ENCODE peak calls at places on chromosomes 4 and X, in seven cellular contexts. One of them, this sample, is unnamed.

GRCh38 chrX:10608099-10608498 is 12.3 kb downstream of the MID1 start:
- DNase-seq in cardiac muscle cell: peak; percentile 71
- DNase-seq in right atrium auricular region: no peak
- DNase-seq in breast epithelium: no peak
- DNase-seq in adipocyte: peak; percentile 54
- DNase-seq in CD4-positive, CD25-positive, alpha-beta regulatory T cell: no peak
- DNase-seq in neuronal stem cell: no peak
- DNase-seq in this sample: no peak

GRCh38 chr4:76772498-76773106 is 125.3 kb downstream of the SOWAHB start:
- DNase-seq in breast epithelium: no peak
- DNase-seq in adipocyte: peak; percentile 74
- DNase-seq in right atrium auricular region: no peak
- DNase-seq in neuronal stem cell: no peak
- DNase-seq in cardiac muscle cell: peak; percentile 82
- DNase-seq in CD4-positive, CD25-positive, alpha-beta regulatory T cell: no peak
- DNase-seq in this sample: no peak

GRCh38 chrX:38754102-38754790 is 47.0 kb upstream of the MID1IP1 start:
- DNase-seq in adipocyte: peak; percentile 68
- DNase-seq in CD4-positive, CD25-positive, alpha-beta regulatory T cell: peak; percentile 62
- DNase-seq in breast epithelium: no peak
- DNase-seq in neuronal stem cell: peak; percentile 26
- DNase-seq in right atrium auricular region: no peak
- DNase-seq in cardiac muscle cell: peak; percentile 68
- DNase-seq in this sample: no peak

GRCh38 chr4:924107-925096 is 7.7 kb downstream of the GAK start:
- DNase-seq in cardiac muscle cell: peak; percentile 35
- DNase-seq in breast epithelium: no peak
- DNase-seq in neuronal stem cell: no peak
- DNase-seq in adipocyte: no peak
- DNase-seq in CD4-positive, CD25-positive, alpha-beta regulatory T cell: no peak
- DNase-seq in right atrium auricular region: no peak
- DNase-seq in this sample: no peak

GRCh38 chr4:123587983-123588494 is 191.4 kb downstream of the SPRY1 start:
- DNase-seq in neuronal stem cell: no peak
- DNase-seq in cardiac muscle cell: peak; percentile 37
- DNase-seq in breast epithelium: no peak
- DNase-seq in adipocyte: peak; percentile 93
- DNase-seq in CD4-positive, CD25-positive, alpha-beta regulatory T cell: no peak
- DNase-seq in right atrium auricular region: no peak
- DNase-seq in this sample: no peak

GRCh38 chr4:24980064-24980690 is 50.6 kb downstream of the LGI2 start:
- DNase-seq in CD4-positive, CD25-positive, alpha-beta regulatory T cell: peak; percentile 72
- DNase-seq in neuronal stem cell: peak; percentile 54
- DNase-seq in right atrium auricular region: peak; percentile 78
- DNase-seq in cardiac muscle cell: peak; percentile 81
- DNase-seq in adipocyte: peak; percentile 84
- DNase-seq in breast epithelium: no peak
- DNase-seq in this sample: peak; percentile 5

GRCh38 chr4:99816611-99817309 is at the start of gene DAPP1:
- DNase-seq in adipocyte: no peak
- DNase-seq in right atrium auricular region: peak; percentile 60
- DNase-seq in breast epithelium: peak; percentile 52
- DNase-seq in CD4-positive, CD25-positive, alpha-beta regulatory T cell: peak; percentile 95
- DNase-seq in cardiac muscle cell: no peak
- DNase-seq in neuronal stem cell: no peak
- DNase-seq in this sample: peak; percentile 52

GRCh38 chr4:162485486-162485885 is 321.7 kb upstream of the FSTL5 start:
- DNase-seq in CD4-positive, CD25-positive, alpha-beta regulatory T cell: no peak
- DNase-seq in breast epithelium: no peak
- DNase-seq in neuronal stem cell: no peak
- DNase-seq in cardiac muscle cell: no peak
- DNase-seq in right atrium auricular region: no peak
- DNase-seq in adipocyte: peak; percentile 29
- DNase-seq in this sample: no peak

GRCh38 chrX:53227224-53227765 is 2.3 kb upstream of the KDM5C start:
- DNase-seq in breast epithelium: no peak
- DNase-seq in neuronal stem cell: no peak
- DNase-seq in cardiac muscle cell: no peak
- DNase-seq in adipocyte: no peak
- DNase-seq in right atrium auricular region: no peak
- DNase-seq in CD4-positive, CD25-positive, alpha-beta regulatory T cell: no peak
- DNase-seq in this sample: no peak

GRCh38 chr4:80911458-80911857 is 119.0 kb upstream of the BMP3 start:
- DNase-seq in neuronal stem cell: no peak
- DNase-seq in right atrium auricular region: no peak
- DNase-seq in adipocyte: no peak
- DNase-seq in CD4-positive, CD25-positive, alpha-beta regulatory T cell: no peak
- DNase-seq in cardiac muscle cell: no peak
- DNase-seq in breast epithelium: no peak
- DNase-seq in this sample: no peak

GRCh38 chr4:8322794-8323704 is 53.5 kb downstream of the HTRA3 start:
- DNase-seq in cardiac muscle cell: no peak
- DNase-seq in right atrium auricular region: peak; percentile 42
- DNase-seq in neuronal stem cell: no peak
- DNase-seq in adipocyte: no peak
- DNase-seq in CD4-positive, CD25-positive, alpha-beta regulatory T cell: no peak
- DNase-seq in breast epithelium: no peak
- DNase-seq in this sample: no peak

GRCh38 chr4:1090465-1091440 is 22.6 kb downstream of the RNF212 start:
- DNase-seq in neuronal stem cell: no peak
- DNase-seq in CD4-positive, CD25-positive, alpha-beta regulatory T cell: no peak
- DNase-seq in breast epithelium: no peak
- DNase-seq in adipocyte: no peak
- DNase-seq in cardiac muscle cell: no peak
- DNase-seq in right atrium auricular region: no peak
- DNase-seq in this sample: no peak

GRCh38 chr4:169293343-169294176 is 22.8 kb upstream of the SH3RF1 start:
- DNase-seq in breast epithelium: no peak
- DNase-seq in adipocyte: no peak
- DNase-seq in CD4-positive, CD25-positive, alpha-beta regulatory T cell: no peak
- DNase-seq in right atrium auricular region: no peak
- DNase-seq in cardiac muscle cell: no peak
- DNase-seq in neuronal stem cell: no peak
- DNase-seq in this sample: no peak

GRCh38 chr4:6327220-6327917 is 57.7 kb downstream of the WFS1 start:
- DNase-seq in CD4-positive, CD25-positive, alpha-beta regulatory T cell: peak; percentile 74
- DNase-seq in cardiac muscle cell: peak; percentile 79
- DNase-seq in neuronal stem cell: peak; percentile 74
- DNase-seq in adipocyte: peak; percentile 83
- DNase-seq in right atrium auricular region: peak; percentile 84
- DNase-seq in breast epithelium: peak; percentile 59
- DNase-seq in this sample: peak; percentile 75

GRCh38 chr4:3254302-3255131 is 5.6 kb downstream of the MSANTD1 start:
- DNase-seq in adipocyte: no peak
- DNase-seq in right atrium auricular region: no peak
- DNase-seq in neuronal stem cell: peak; percentile 9
- DNase-seq in cardiac muscle cell: no peak
- DNase-seq in CD4-positive, CD25-positive, alpha-beta regulatory T cell: no peak
- DNase-seq in breast epithelium: no peak
- DNase-seq in this sample: no peak

GRCh38 chr4:188428935-188429334 is 289.7 kb downstream of the TRIML1 start:
- DNase-seq in CD4-positive, CD25-positive, alpha-beta regulatory T cell: no peak
- DNase-seq in neuronal stem cell: no peak
- DNase-seq in right atrium auricular region: no peak
- DNase-seq in cardiac muscle cell: peak; percentile 16
- DNase-seq in adipocyte: peak; percentile 47
- DNase-seq in breast epithelium: no peak
- DNase-seq in this sample: no peak

GRCh38 chr4:97589481-97590196 is 553.6 kb downstream of the STPG2 start:
- DNase-seq in cardiac muscle cell: no peak
- DNase-seq in breast epithelium: no peak
- DNase-seq in right atrium auricular region: no peak
- DNase-seq in neuronal stem cell: no peak
- DNase-seq in CD4-positive, CD25-positive, alpha-beta regulatory T cell: no peak
- DNase-seq in adipocyte: no peak
- DNase-seq in this sample: no peak

GRCh38 chrX:39443240-39443639 is 642.0 kb downstream of the MID1IP1 start:
- DNase-seq in neuronal stem cell: no peak
- DNase-seq in breast epithelium: no peak
- DNase-seq in adipocyte: no peak
- DNase-seq in cardiac muscle cell: no peak
- DNase-seq in right atrium auricular region: no peak
- DNase-seq in CD4-positive, CD25-positive, alpha-beta regulatory T cell: no peak
- DNase-seq in this sample: no peak

GRCh38 chr4:20666471-20666870 is 33.8 kb upstream of the PACRGL start:
- DNase-seq in cardiac muscle cell: no peak
- DNase-seq in CD4-positive, CD25-positive, alpha-beta regulatory T cell: no peak
- DNase-seq in right atrium auricular region: no peak
- DNase-seq in neuronal stem cell: no peak
- DNase-seq in adipocyte: no peak
- DNase-seq in breast epithelium: no peak
- DNase-seq in this sample: no peak

GRCh38 chr4:87510747-87511146 is 18.4 kb downstream of the SPARCL1 start:
- DNase-seq in cardiac muscle cell: no peak
- DNase-seq in right atrium auricular region: no peak
- DNase-seq in neuronal stem cell: no peak
- DNase-seq in breast epithelium: no peak
- DNase-seq in adipocyte: no peak
- DNase-seq in CD4-positive, CD25-positive, alpha-beta regulatory T cell: no peak
- DNase-seq in this sample: no peak

GRCh38 chr4:87521757-87522374 is 7.3 kb downstream of the SPARCL1 start:
- DNase-seq in breast epithelium: no peak
- DNase-seq in adipocyte: no peak
- DNase-seq in neuronal stem cell: no peak
- DNase-seq in right atrium auricular region: no peak
- DNase-seq in cardiac muscle cell: no peak
- DNase-seq in CD4-positive, CD25-positive, alpha-beta regulatory T cell: no peak
- DNase-seq in this sample: no peak

GRCh38 chr4:87512400-87512799 is 16.8 kb downstream of the SPARCL1 start:
- DNase-seq in right atrium auricular region: no peak
- DNase-seq in adipocyte: no peak
- DNase-seq in cardiac muscle cell: no peak
- DNase-seq in neuronal stem cell: no peak
- DNase-seq in CD4-positive, CD25-positive, alpha-beta regulatory T cell: no peak
- DNase-seq in breast epithelium: no peak
- DNase-seq in this sample: no peak

GRCh38 chr4:87511500-87511899 is 17.7 kb downstream of the SPARCL1 start:
- DNase-seq in cardiac muscle cell: no peak
- DNase-seq in adipocyte: no peak
- DNase-seq in breast epithelium: no peak
- DNase-seq in CD4-positive, CD25-positive, alpha-beta regulatory T cell: no peak
- DNase-seq in right atrium auricular region: no peak
- DNase-seq in neuronal stem cell: no peak
- DNase-seq in this sample: no peak

GRCh38 chr4:87516683-87517082 is 12.5 kb downstream of the SPARCL1 start:
- DNase-seq in breast epithelium: no peak
- DNase-seq in cardiac muscle cell: peak; percentile 44
- DNase-seq in neuronal stem cell: no peak
- DNase-seq in adipocyte: no peak
- DNase-seq in right atrium auricular region: no peak
- DNase-seq in CD4-positive, CD25-positive, alpha-beta regulatory T cell: no peak
- DNase-seq in this sample: no peak
- H3K4me1 ChIP-seq in breast epithelium: peaks cover 6% of the 10 kb centered on the region
- H3K4me1 ChIP-seq in cardiac muscle cell: peaks cover 7% of the 10 kb centered on the region
- H3K4me1 ChIP-seq in neuronal stem cell: peaks cover 2% of the 10 kb centered on the region
- H3K4me1 ChIP-seq in adipocyte: peaks cover 11% of the 10 kb centered on the region
- H3K4me1 ChIP-seq in right atrium auricular region: peaks cover 74% of the 10 kb centered on the region
- H3K4me1 ChIP-seq in CD4-positive, CD25-positive, alpha-beta regulatory T cell: no peaks in the 10 kb centered on the region
- H3K4me1 ChIP-seq in this sample: no peaks in the 10 kb centered on the region

GRCh38 chr4:173526724-173527102 is 3.3 kb downstream of the HAND2 start:
- DNase-seq in breast epithelium: no peak
- DNase-seq in adipocyte: peak; percentile 40
- DNase-seq in right atrium auricular region: no peak
- DNase-seq in CD4-positive, CD25-positive, alpha-beta regulatory T cell: no peak
- DNase-seq in cardiac muscle cell: no peak
- DNase-seq in neuronal stem cell: no peak
- DNase-seq in this sample: no peak

GRCh38 chr4:173525118-173526033 is 4.7 kb downstream of the HAND2 start:
- DNase-seq in adipocyte: peak; percentile 52
- DNase-seq in cardiac muscle cell: peak; percentile 62
- DNase-seq in CD4-positive, CD25-positive, alpha-beta regulatory T cell: no peak
- DNase-seq in breast epithelium: no peak
- DNase-seq in right atrium auricular region: no peak
- DNase-seq in neuronal stem cell: no peak
- DNase-seq in this sample: no peak

GRCh38 chr4:173528378-173529321 is 1.4 kb downstream of the HAND2 start:
- DNase-seq in adipocyte: peak; percentile 63
- DNase-seq in CD4-positive, CD25-positive, alpha-beta regulatory T cell: no peak
- DNase-seq in neuronal stem cell: peak; percentile 45
- DNase-seq in right atrium auricular region: no peak
- DNase-seq in cardiac muscle cell: peak; percentile 62
- DNase-seq in breast epithelium: no peak
- DNase-seq in this sample: no peak

GRCh38 chr4:173526034-173526482 is 4.0 kb downstream of the HAND2 start:
- DNase-seq in CD4-positive, CD25-positive, alpha-beta regulatory T cell: no peak
- DNase-seq in right atrium auricular region: no peak
- DNase-seq in adipocyte: peak; percentile 44
- DNase-seq in breast epithelium: no peak
- DNase-seq in cardiac muscle cell: peak; percentile 53
- DNase-seq in neuronal stem cell: no peak
- DNase-seq in this sample: no peak

DNA sequence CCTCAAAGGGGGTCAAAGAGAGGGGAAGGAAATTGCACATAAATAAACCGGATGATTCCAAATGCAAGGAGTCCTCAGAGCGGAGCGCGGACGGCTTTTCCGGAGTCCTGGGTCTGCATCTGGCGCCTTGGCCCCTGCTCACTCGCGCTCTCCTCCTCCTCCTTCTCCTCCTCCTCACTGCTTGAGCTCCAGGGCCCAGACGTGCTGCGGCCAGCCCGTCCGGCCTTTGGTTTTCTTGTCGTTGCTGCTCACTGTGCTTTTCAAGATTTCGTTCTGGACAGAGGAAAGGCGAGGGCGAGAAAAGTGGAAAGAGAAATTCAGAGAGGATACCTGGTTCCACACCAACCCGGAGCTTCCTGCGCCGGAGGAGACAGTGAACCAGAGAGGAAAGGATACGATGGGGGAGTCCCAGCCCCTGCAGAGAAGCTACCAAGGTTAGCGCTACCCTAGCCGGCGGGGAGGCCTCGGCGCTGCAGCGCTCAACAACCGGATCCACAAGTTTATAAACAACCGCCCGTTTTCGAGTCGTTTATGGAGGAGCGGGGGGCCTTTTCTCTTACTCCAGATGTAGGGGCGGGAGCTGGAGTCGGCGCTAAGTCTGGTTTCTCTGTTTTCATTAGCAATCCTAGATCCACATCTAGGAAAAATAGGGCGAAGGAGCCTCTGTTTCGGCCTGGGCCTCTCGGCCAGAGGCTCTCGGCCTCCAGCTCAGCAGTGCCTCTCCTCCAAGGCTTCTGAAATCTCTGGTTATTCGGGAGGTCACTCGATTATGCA is 2.7 kb downstream of the HAND2 start:
- DNase-seq in cardiac muscle cell: peak; percentile 73
- DNase-seq in adipocyte: peak; percentile 67
- DNase-seq in right atrium auricular region: no peak
- DNase-seq in breast epithelium: no peak
- DNase-seq in neuronal stem cell: no peak
- DNase-seq in CD4-positive, CD25-positive, alpha-beta regulatory T cell: no peak
- DNase-seq in this sample: no peak
- H3K27me3 ChIP-seq in cardiac muscle cell: peaks cover 13% of the 10 kb centered on the region
- H3K27me3 ChIP-seq in adipocyte: no peaks in the 10 kb centered on the region
- H3K27me3 ChIP-seq in right atrium auricular region: no peaks in the 10 kb centered on the region
- H3K27me3 ChIP-seq in breast epithelium: peaks cover 4% of the 10 kb centered on the region
- H3K27me3 ChIP-seq in neuronal stem cell: peaks cover 76% of the 10 kb centered on the region
- H3K27me3 ChIP-seq in CD4-positive, CD25-positive, alpha-beta regulatory T cell: peaks cover 30% of the 10 kb centered on the region
- H3K27me3 ChIP-seq in this sample: peaks cover 74% of the 10 kb centered on the region

GRCh38 chr4:153532227-153532626 is 66.1 kb downstream of the TMEM131L start:
- DNase-seq in CD4-positive, CD25-positive, alpha-beta regulatory T cell: no peak
- DNase-seq in neuronal stem cell: no peak
- DNase-seq in right atrium auricular region: no peak
- DNase-seq in adipocyte: no peak
- DNase-seq in breast epithelium: no peak
- DNase-seq in cardiac muscle cell: no peak
- DNase-seq in this sample: no peak
- H3K4me1 ChIP-seq in CD4-positive, CD25-positive, alpha-beta regulatory T cell: peaks cover 90% of the 10 kb centered on the region
- H3K4me1 ChIP-seq in neuronal stem cell: peaks cover 5% of the 10 kb centered on the region
- H3K4me1 ChIP-seq in right atrium auricular region: peaks cover 49% of the 10 kb centered on the region
- H3K4me1 ChIP-seq in adipocyte: peaks cover 38% of the 10 kb centered on the region
- H3K4me1 ChIP-seq in breast epithelium: no peaks in the 10 kb centered on the region
- H3K4me1 ChIP-seq in cardiac muscle cell: no peaks in the 10 kb centered on the region
- H3K4me1 ChIP-seq in this sample: peaks cover 96% of the 10 kb centered on the region

GRCh38 chr4:37662861-37663390 is 23.2 kb downstream of the RELL1 start:
- DNase-seq in cardiac muscle cell: no peak
- DNase-seq in neuronal stem cell: no peak
- DNase-seq in breast epithelium: no peak
- DNase-seq in CD4-positive, CD25-positive, alpha-beta regulatory T cell: no peak
- DNase-seq in adipocyte: no peak
- DNase-seq in right atrium auricular region: no peak
- DNase-seq in this sample: no peak
- H3K27me3 ChIP-seq in cardiac muscle cell: no peaks in the 10 kb centered on the region
- H3K27me3 ChIP-seq in neuronal stem cell: no peaks in the 10 kb centered on the region
- H3K27me3 ChIP-seq in breast epithelium: no peaks in the 10 kb centered on the region
- H3K27me3 ChIP-seq in CD4-positive, CD25-positive, alpha-beta regulatory T cell: no peaks in the 10 kb centered on the region
- H3K27me3 ChIP-seq in adipocyte: no peaks in the 10 kb centered on the region
- H3K27me3 ChIP-seq in right atrium auricular region: no peaks in the 10 kb centered on the region
- H3K27me3 ChIP-seq in this sample: no peaks in the 10 kb centered on the region

This sample was measured in CD8-positive, alpha-beta memory T cell.